ENCODE peak calls at places on chromosomes 16 and 17, in five cellular contexts. A is NCI-H1092; N is GM19239; Q is activated T-cell treated with anti-CD3 and anti-CD28 coated beads, Interleukin-2, amount 50 U/mL, for 72 hours; X is cardiac muscle cell. P is an unnamed sample.

GRCh38 chr17:35799942-35800341 is 4.5 kb upstream of the MMP28 start:
- DNase-seq in Q (no peak), X (peak; percentile 80), N (no peak), A (peak; percentile 89), P (peak; percentile 97)

GRCh38 chr17:78667741-78668640 is 90.8 kb upstream of the DNAH17 start:
- DNase-seq in X (no peak), A (no peak), Q (no peak), N (no peak), P (no peak)

GRCh38 chr17:42679001-42679491 is 2.3 kb upstream of the PLEKHH3 start:
- DNase-seq in X (peak; percentile 62), N (no peak), Q (peak; percentile 44), A (peak; percentile 32), P (no peak)

GRCh38 chr16:17829826-17830225 is 359.1 kb upstream of the XYLT1 start:
- DNase-seq in A (no peak), N (no peak), Q (no peak), X (no peak), P (no peak)

GRCh38 chr17:67443931-67444597 is 67.0 kb downstream of the PITPNC1 start:
- DNase-seq in X (peak; percentile 53), Q (no peak), N (no peak), A (no peak), P (no peak)

GRCh38 chr16:27811881-27812280 is 251.6 kb downstream of the GSG1L start:
- DNase-seq in Q (no peak), X (no peak), A (no peak), N (no peak), P (no peak)

GRCh38 chr17:42081516-42082129 is 16.6 kb downstream of the ZNF385C start:
- DNase-seq in Q (no peak), X (no peak), N (no peak), A (no peak), P (no peak)

GRCh38 chr16:27579086-27579980 is 29.4 kb downstream of the KATNIP start:
- DNase-seq in A (no peak), N (no peak), X (peak; percentile 22), Q (no peak), P (no peak)

GRCh38 chr17:63151981-63152523 is 186.0 kb downstream of the TANC2 start:
- DNase-seq in N (no peak), A (peak; percentile 9), Q (no peak), X (peak; percentile 50), P (no peak)

GRCh38 chr16:23557779-23558330 is 328 bp downstream of the UBFD1 start:
- DNase-seq in A (no peak), X (peak; percentile 49), Q (no peak), N (peak; percentile 14), P (peak; percentile 34)

P was measured in cerebellum.